ENCODE peak calls at places on chromosomes 4 and X, in eight cellular contexts. C is IMR-90, N is GM12878, Y is keratinocyte, O is H9, I is fibroblast of lung, R is HCT116, D is mesendoderm. X is an unnamed sample.

GRCh38 chrX:153719238-153719637 is 4.9 kb downstream of the BCAP31 start:
- DNase-seq in C (no peak), N (no peak), Y (no peak), O (no peak), I (no peak), R (no peak), D (no peak), X (no peak)

GRCh38 chr4:23232987-23233386 is 540.2 kb downstream of the GBA3 start:
- DNase-seq in C (no peak), N (no peak), Y (peak), O (no peak), I (peak), R (no peak), D (no peak), X (no peak)

GRCh38 chr4:162894387-162894786 is 272.3 kb downstream of the NAF1 start:
- DNase-seq in C (no peak), N (no peak), Y (no peak), O (no peak), I (no peak), R (no peak), D (no peak), X (no peak)

GRCh38 chr4:150078996-150079581 is 844 bp downstream of the DCLK2 start:
- DNase-seq in C (peak), N (no peak), Y (no peak), O (peak), I (peak), R (no peak), D (peak), X (peak)

GRCh38 chr4:16642897-16643296 is 255.5 kb downstream of the LDB2 start:
- DNase-seq in C (no peak), N (no peak), Y (no peak), O (no peak), I (no peak), R (no peak), D (no peak), X (peak)

GRCh38 chr4:118954246-118954645 is 65.6 kb downstream of the SYNPO2 start:
- DNase-seq in C (peak), N (no peak), Y (no peak), O (no peak), I (peak), R (peak), D (no peak), X (no peak)

GRCh38 chr4:61200195-61200990 is at the start of gene ADGRL3:
- DNase-seq in C (peak), N (no peak), Y (no peak), O (peak), I (peak), R (no peak), D (peak), X (no peak)

GRCh38 chr4:54493862-54494261 is 163.9 kb upstream of the KIT start:
- DNase-seq in C (peak), N (no peak), Y (no peak), O (no peak), I (no peak), R (no peak), D (no peak), X (no peak)

GRCh38 chr4:35934370-35934981 is 309.8 kb downstream of the ARAP2 start:
- DNase-seq in C (peak), N (peak), Y (no peak), O (no peak), I (peak), R (peak), D (peak), X (peak)

GRCh38 chr4:158376441-158376840 is 145.2 kb upstream of the RXFP1 start:
- DNase-seq in C (no peak), N (no peak), Y (no peak), O (no peak), I (no peak), R (no peak), D (peak), X (no peak)

GRCh38 chrX:69197690-69198089 is 32.4 kb upstream of the PJA1 start:
- DNase-seq in C (no peak), N (no peak), Y (no peak), O (no peak), I (no peak), R (no peak), D (no peak), X (no peak)

GRCh38 chr4:185209031-185209851 is at the start of gene SNX25:
- DNase-seq in C (peak), N (no peak), Y (no peak), O (peak), I (peak), R (peak), D (peak), X (peak)

GRCh38 chr4:100483796-100484195 is 34.0 kb downstream of the EMCN start:
- DNase-seq in C (no peak), N (no peak), Y (no peak), O (no peak), I (no peak), R (no peak), D (no peak), X (no peak)

GRCh38 chr4:24856586-24856985 is 56.3 kb downstream of the CCDC149 start:
- DNase-seq in C (peak), N (peak), Y (no peak), O (no peak), I (peak), R (no peak), D (peak), X (peak)

GRCh38 chrX:16436348-16437188 is 213.4 kb upstream of the S100G start:
- DNase-seq in C (peak), N (peak), Y (peak), O (peak), I (peak), R (peak), D (peak), X (peak)

GRCh38 chrX:72081605-72082320 is 50.0 kb downstream of the RTL5 start:
- DNase-seq in C (no peak), N (no peak), Y (no peak), O (no peak), I (no peak), R (no peak), D (peak), X (no peak)

GRCh38 chr4:14059006-14059405 is 431.5 kb upstream of the BOD1L1 start:
- DNase-seq in C (peak), N (no peak), Y (no peak), O (no peak), I (peak), R (no peak), D (no peak), X (no peak)

GRCh38 chrX:137031517-137032377 is 2.0 kb downstream of the GPR101 start:
- DNase-seq in C (peak), N (peak), Y (no peak), O (peak), I (peak), R (no peak), D (peak), X (peak)

GRCh38 chr4:157075811-157076577 is at the start of gene GLRB:
- DNase-seq in C (peak), N (no peak), Y (no peak), O (peak), I (peak), R (no peak), D (peak), X (no peak)

GRCh38 chr4:13541176-13541604 is 3.1 kb downstream of the NKX3-2 start:
- DNase-seq in C (no peak), N (no peak), Y (no peak), O (peak), I (no peak), R (no peak), D (no peak), X (no peak)

GRCh38 chr4:153383131-153383530 is 38.6 kb downstream of the MND1 start:
- DNase-seq in C (no peak), N (no peak), Y (no peak), O (no peak), I (peak), R (no peak), D (no peak), X (no peak)

GRCh38 chr4:52658671-52659015 is 458 bp downstream of the USP46 start:
- DNase-seq in C (no peak), N (no peak), Y (no peak), O (no peak), I (no peak), R (no peak), D (peak), X (no peak)

GRCh38 chr4:147787204-147787603 is 55.3 kb downstream of the ARHGAP10 start:
- DNase-seq in C (peak), N (no peak), Y (no peak), O (no peak), I (peak), R (no peak), D (peak), X (no peak)

GRCh38 chr4:134636332-134637055 is 434.9 kb upstream of the PABPC4L start:
- DNase-seq in C (no peak), N (no peak), Y (no peak), O (no peak), I (no peak), R (no peak), D (no peak), X (no peak)

GRCh38 chr4:88628746-88629145 is 36.5 kb downstream of the HERC3 start:
- DNase-seq in C (no peak), N (no peak), Y (no peak), O (no peak), I (peak), R (no peak), D (no peak), X (no peak)

GRCh38 chrX:39953879-39954278 is 143.9 kb downstream of the BCOR start:
- DNase-seq in C (peak), N (no peak), Y (no peak), O (no peak), I (peak), R (peak), D (no peak), X (no peak)

GRCh38 chr4:40401646-40402045 is 66.5 kb downstream of the CHRNA9 start:
- DNase-seq in C (peak), N (no peak), Y (no peak), O (no peak), I (no peak), R (no peak), D (no peak), X (no peak)

GRCh38 chr4:120088507-120088906 is 21.9 kb upstream of the MAD2L1 start:
- DNase-seq in C (no peak), N (no peak), Y (no peak), O (no peak), I (no peak), R (no peak), D (no peak), X (no peak)

GRCh38 chrX:68292471-68292870 is 140.8 kb downstream of the OPHN1 start:
- DNase-seq in C (peak), N (no peak), Y (no peak), O (no peak), I (peak), R (no peak), D (peak), X (no peak)

GRCh38 chr4:181890031-181890430 is 353.2 kb upstream of the TENM3 start:
- DNase-seq in C (no peak), N (no peak), Y (no peak), O (no peak), I (no peak), R (no peak), D (no peak), X (no peak)

GRCh38 chrX:45324941-45325340 is 124.3 kb upstream of the DIPK2B start:
- DNase-seq in C (peak), N (no peak), Y (no peak), O (no peak), I (peak), R (no peak), D (no peak), X (no peak)

GRCh38 chr4:153205757-153206156 is 1.5 kb downstream of the TRIM2 start:
- DNase-seq in C (no peak), N (no peak), Y (no peak), O (peak), I (peak), R (peak), D (peak), X (no peak)

GRCh38 chr4:73984736-73985527 is 3.1 kb downstream of the PPBP start:
- DNase-seq in C (peak), N (no peak), Y (no peak), O (peak), I (no peak), R (no peak), D (no peak), X (no peak)

GRCh38 chr4:26081795-26082498 is 167.9 kb downstream of the SMIM20 start:
- DNase-seq in C (peak), N (no peak), Y (no peak), O (no peak), I (peak), R (peak), D (peak), X (peak)

GRCh38 chr4:137705171-137705783 is 173.0 kb upstream of the PCDH18 start:
- DNase-seq in C (peak), N (no peak), Y (no peak), O (no peak), I (peak), R (no peak), D (no peak), X (no peak)

DNA sequence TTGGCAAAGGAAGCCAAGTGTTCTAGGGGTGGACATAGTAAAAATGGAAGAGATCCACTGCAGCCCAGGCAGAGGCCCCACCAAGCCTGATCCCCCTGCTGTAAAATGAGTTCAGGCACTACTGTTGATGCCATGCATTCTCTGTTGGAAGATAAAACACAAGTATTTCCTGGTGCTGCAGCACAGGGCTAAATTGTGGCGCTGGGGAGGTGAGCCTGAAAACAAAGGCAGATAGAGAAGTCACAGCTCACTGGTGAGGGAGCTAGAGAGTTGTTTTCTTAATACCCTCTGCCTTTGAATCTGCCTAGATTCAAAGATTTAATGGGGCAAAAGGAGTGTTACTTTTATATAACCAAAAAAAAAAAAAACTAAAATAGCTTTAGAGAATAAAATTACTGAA is 218.9 kb downstream of the NWD2 start:
- DNase-seq in C (no peak), N (no peak), Y (no peak), O (peak), I (no peak), R (no peak), D (peak), X (no peak)
- H3K4me2 ChIP-seq in C (no peak), N (no peak), Y (no peak), O (no peak), I (no peak), R (no peak), D (no peak), X (no peak)

GRCh38 chr4:38160487-38161207 is 200.4 kb downstream of the PTTG2 start:
- DNase-seq in C (peak), N (peak), Y (peak), O (no peak), I (peak), R (peak), D (peak), X (no peak)
- H3K9ac ChIP-seq in C (no peak), N (no peak), Y (peak), O (no peak), I (peak), R (peak), D (no peak), X (no peak)

GRCh38 chr4:94534401-94535312 is 82.9 kb downstream of the PDLIM5 start:
- DNase-seq in C (no peak), N (peak), Y (no peak), O (no peak), I (no peak), R (no peak), D (peak), X (peak)
- H3K4me2 ChIP-seq in C (peak), N (peak), Y (peak), O (peak), I (no peak), R (no peak), D (no peak), X (no peak)

DNA sequence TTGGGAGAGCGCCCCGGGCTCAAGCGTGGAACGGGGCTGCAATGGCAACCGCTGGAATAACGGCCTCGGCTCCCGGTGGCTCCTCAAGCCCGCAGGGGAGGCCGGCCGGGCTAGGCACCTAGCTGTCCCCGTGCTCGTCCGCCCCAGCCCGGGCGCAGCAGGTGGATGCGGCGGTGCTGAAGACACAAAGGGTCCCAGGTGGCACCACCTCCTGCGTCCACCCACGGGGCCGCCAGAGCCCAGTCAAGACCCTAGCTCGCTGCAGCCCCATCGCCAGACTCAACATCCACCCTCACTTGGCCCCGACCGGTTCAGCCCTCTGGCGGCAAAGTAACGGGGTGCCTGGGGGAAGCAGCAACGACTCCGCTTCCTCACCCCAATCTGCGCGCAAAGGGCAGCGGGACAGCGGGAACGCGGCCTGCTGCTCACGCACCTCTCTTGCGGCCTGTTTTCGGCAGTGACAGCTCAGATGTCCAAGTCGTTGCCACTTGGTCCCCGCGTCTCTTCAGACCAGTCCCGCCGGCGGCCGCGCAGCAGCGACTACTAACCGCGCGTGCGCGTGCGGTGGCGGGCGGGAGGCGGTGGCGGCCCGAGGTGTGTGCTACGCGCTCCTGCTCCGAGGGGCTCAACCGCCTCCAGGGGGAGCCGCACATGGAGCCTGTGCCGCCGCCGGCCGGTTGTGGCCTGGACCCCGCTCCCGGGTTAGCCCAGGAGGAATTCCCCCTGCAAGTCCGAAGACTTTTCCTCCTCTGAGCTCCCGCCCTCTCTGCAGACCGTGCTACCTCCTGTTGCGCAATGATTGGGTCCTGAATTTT is at the start of gene CLGN:
- DNase-seq in C (peak), N (peak), Y (no peak), O (peak), I (peak), R (peak), D (peak), X (peak)
- H3K9ac ChIP-seq in C (peak), N (no peak), Y (no peak), O (peak), I (peak), R (peak), D (peak), X (peak)

GRCh38 chrX:41026326-41027136 is 58.7 kb upstream of the USP9X start:
- DNase-seq in C (no peak), N (no peak), Y (no peak), O (peak), I (no peak), R (no peak), D (no peak), X (no peak)
- H3K4me2 ChIP-seq in C (peak), N (no peak), Y (no peak), O (peak), I (peak), R (no peak), D (no peak), X (no peak)

X was measured in MM.1S.